ENCODE peak calls at places on chromosome 4, in eight cellular contexts. U is cardiac muscle cell, G is brain microvascular endothelial cell, I is GM20000, Y is AG09319, H is fibroblast of the conjunctiva, C is T-helper 2 cell, V is RWPE1. X is an unnamed sample.

GRCh38 chr4:18691431-18692200 is 670.1 kb upstream of the LCORL start:
- DNase-seq in Y (no peak), I (no peak), H (no peak), V (no peak), U (peak; percentile 10), C (no peak), G (no peak), X (no peak)

GRCh38 chr4:141686146-141686775 is 49.9 kb downstream of the IL15 start:
- DNase-seq in G (peak; percentile 43), H (no peak), U (no peak), I (no peak), C (no peak), V (peak; percentile 46), Y (no peak), X (no peak)

GRCh38 chr4:11590132-11590531 is 161.4 kb upstream of the HS3ST1 start:
- DNase-seq in I (no peak), V (no peak), G (no peak), U (no peak), Y (no peak), C (no peak), H (no peak), X (no peak)

GRCh38 chr4:93779228-93779627 is 49.3 kb upstream of the ATOH1 start:
- DNase-seq in I (no peak), U (no peak), C (no peak), Y (no peak), H (no peak), V (no peak), G (no peak), X (no peak)

GRCh38 chr4:138090145-138090917 is 151.8 kb downstream of the SLC7A11 start:
- DNase-seq in V (peak; percentile 79), H (peak; percentile 75), Y (peak; percentile 57), I (peak; percentile 88), C (peak; percentile 28), G (peak; percentile 87), U (peak; percentile 77), X (peak; percentile 77)

GRCh38 chr4:142406917-142407501 is 439.1 kb downstream of the INPP4B start:
- DNase-seq in U (no peak), G (no peak), Y (no peak), C (peak; percentile 96), I (no peak), H (no peak), V (no peak), X (no peak)

GRCh38 chr4:109005523-109005922 is 242.7 kb upstream of the ETNPPL start:
- DNase-seq in G (peak; percentile 68), Y (no peak), U (no peak), V (peak; percentile 36), H (no peak), I (no peak), C (no peak), X (no peak)

GRCh38 chr4:70997068-70997467 is 3.6 kb downstream of the DCK start:
- DNase-seq in C (no peak), V (no peak), U (no peak), H (no peak), Y (no peak), G (no peak), I (no peak), X (no peak)

GRCh38 chr4:185015108-185015507 is 3.2 kb upstream of the HELT start:
- DNase-seq in U (no peak), C (no peak), I (no peak), V (no peak), G (no peak), Y (no peak), H (no peak), X (no peak)

GRCh38 chr4:84529169-84529751 is 30.2 kb upstream of the NKX6-1 start:
- DNase-seq in V (peak; percentile 34), Y (no peak), U (peak; percentile 57), G (no peak), I (peak; percentile 27), C (peak; percentile 16), H (no peak), X (no peak)

GRCh38 chr4:52833941-52834525 is 28.1 kb upstream of the RASL11B start:
- DNase-seq in H (no peak), G (no peak), I (no peak), C (no peak), U (no peak), V (peak; percentile 23), Y (no peak), X (no peak)

GRCh38 chr4:146153964-146154536 is 21.5 kb upstream of the LSM6 start:
- DNase-seq in C (no peak), H (no peak), I (no peak), V (no peak), G (no peak), Y (no peak), U (no peak), X (no peak)

GRCh38 chr4:15914291-15914690 is 24.2 kb downstream of the FGFBP1 start:
- DNase-seq in U (no peak), H (no peak), G (no peak), I (no peak), V (no peak), Y (no peak), C (no peak), X (no peak)

GRCh38 chr4:138696771-138697170 is 318.8 kb upstream of the NOCT start:
- DNase-seq in U (no peak), V (no peak), I (no peak), G (peak; percentile 44), Y (no peak), H (no peak), C (no peak), X (no peak)

GRCh38 chr4:10806993-10807645 is 122.6 kb upstream of the CLNK start:
- DNase-seq in Y (no peak), U (no peak), H (no peak), C (no peak), I (no peak), G (no peak), V (no peak), X (no peak)

GRCh38 chr4:127249066-127249766 is 383.5 kb upstream of the INTU start:
- DNase-seq in I (no peak), H (no peak), Y (no peak), V (no peak), U (no peak), G (peak; percentile 35), C (no peak), X (no peak)

GRCh38 chr4:81722229-81722900 is 250.7 kb upstream of the RASGEF1B start:
- DNase-seq in V (no peak), U (peak; percentile 23), C (no peak), H (no peak), G (no peak), Y (no peak), I (no peak), X (no peak)

GRCh38 chr4:103137446-103137827 is 37.8 kb upstream of the BDH2 start:
- DNase-seq in V (peak; percentile 16), I (no peak), G (peak; percentile 5), C (no peak), Y (no peak), H (no peak), U (no peak), X (no peak)

GRCh38 chr4:135382280-135382679 is 1180.7 kb upstream of the PABPC4L start:
- DNase-seq in I (no peak), U (no peak), V (no peak), G (peak; percentile 59), H (no peak), C (no peak), Y (no peak), X (no peak)

GRCh38 chr4:186932196-186932595 is 208.5 kb upstream of the FAT1 start:
- DNase-seq in G (no peak), C (no peak), I (no peak), H (no peak), V (no peak), Y (no peak), U (peak; percentile 65), X (no peak)

GRCh38 chr4:66571145-66571544 is 900.9 kb upstream of the EPHA5 start:
- DNase-seq in C (no peak), Y (no peak), I (no peak), U (no peak), H (no peak), G (no peak), V (no peak), X (no peak)

GRCh38 chr4:179728305-179728704 is 2286.1 kb upstream of the AGA start:
- DNase-seq in I (no peak), H (no peak), C (no peak), G (no peak), V (no peak), U (no peak), Y (no peak), X (no peak)

GRCh38 chr4:41530741-41531140 is 7.2 kb upstream of the LIMCH1 start:
- DNase-seq in I (no peak), C (no peak), Y (no peak), V (no peak), U (no peak), H (no peak), G (no peak), X (no peak)

GRCh38 chr4:80897537-80898303 is 132.8 kb upstream of the BMP3 start:
- DNase-seq in I (no peak), C (peak; percentile 67), U (no peak), Y (no peak), V (no peak), H (no peak), G (no peak), X (no peak)

GRCh38 chr4:47238697-47239096 is 207.3 kb downstream of the GABRB1 start:
- DNase-seq in V (no peak), H (no peak), I (no peak), Y (no peak), G (no peak), C (no peak), U (no peak), X (no peak)

GRCh38 chr4:6200011-6200921 is at the start of gene JAKMIP1:
- DNase-seq in U (peak; percentile 91), Y (peak; percentile 2), C (peak; percentile 88), H (no peak), I (peak; percentile 99), G (peak; percentile 54), V (peak; percentile 86), X (peak; percentile 34)

GRCh38 chr4:151842430-151843079 is 81.7 kb upstream of the GATB start:
- DNase-seq in C (no peak), I (no peak), H (no peak), Y (no peak), U (no peak), G (no peak), V (no peak), X (no peak)

GRCh38 chr4:48068182-48068581 is 51.6 kb downstream of the NIPAL1 start:
- DNase-seq in G (no peak), U (no peak), I (no peak), H (no peak), V (no peak), Y (no peak), C (no peak), X (no peak)